ENCODE peak calls at places on chromosomes 11 and 22, in four cellular contexts. A is BJ, G is testis, O is cardiac muscle cell. F is an unnamed sample.

GRCh38 chr11:134100171-134100570 is 31.3 kb downstream of the JAM3 start:
- DNase-seq in A (no peak), G (no peak), O (no peak), F (no peak)

GRCh38 chr11:75320643-75321042 is 30.8 kb downstream of the ARRB1 start:
- DNase-seq in A (no peak), G (no peak), O (no peak), F (no peak)

GRCh38 chr11:128420943-128421342 is 166.4 kb downstream of the ETS1 start:
- DNase-seq in A (peak), G (no peak), O (no peak), F (no peak)

GRCh38 chr22:43470218-43470617 is 58.4 kb downstream of the MPPED1 start:
- DNase-seq in A (no peak), G (no peak), O (no peak), F (no peak)

GRCh38 chr11:12792590-12792989 is 118.4 kb downstream of the TEAD1 start:
- DNase-seq in A (no peak), G (no peak), O (no peak), F (no peak)

GRCh38 chr11:119843760-119844330 is 114.8 kb upstream of the NECTIN1 start:
- DNase-seq in A (no peak), G (no peak), O (no peak), F (no peak)

GRCh38 chr11:2702771-2703486 is 3.1 kb upstream of the KCNQ1OT1 start:
- DNase-seq in A (no peak), G (no peak), O (no peak), F (no peak)

GRCh38 chr22:32811788-32812187 is 10.3 kb downstream of the TIMP3 start:
- DNase-seq in A (no peak), G (no peak), O (no peak), F (no peak)

GRCh38 chr11:1739576-1739975 is 10.8 kb downstream of the IFITM10 start:
- DNase-seq in A (no peak), G (no peak), O (no peak), F (no peak)

GRCh38 chr11:59062602-59063529 is 23.2 kb upstream of the GLYATL1B start:
- DNase-seq in A (no peak), G (peak), O (no peak), F (no peak)

DNA sequence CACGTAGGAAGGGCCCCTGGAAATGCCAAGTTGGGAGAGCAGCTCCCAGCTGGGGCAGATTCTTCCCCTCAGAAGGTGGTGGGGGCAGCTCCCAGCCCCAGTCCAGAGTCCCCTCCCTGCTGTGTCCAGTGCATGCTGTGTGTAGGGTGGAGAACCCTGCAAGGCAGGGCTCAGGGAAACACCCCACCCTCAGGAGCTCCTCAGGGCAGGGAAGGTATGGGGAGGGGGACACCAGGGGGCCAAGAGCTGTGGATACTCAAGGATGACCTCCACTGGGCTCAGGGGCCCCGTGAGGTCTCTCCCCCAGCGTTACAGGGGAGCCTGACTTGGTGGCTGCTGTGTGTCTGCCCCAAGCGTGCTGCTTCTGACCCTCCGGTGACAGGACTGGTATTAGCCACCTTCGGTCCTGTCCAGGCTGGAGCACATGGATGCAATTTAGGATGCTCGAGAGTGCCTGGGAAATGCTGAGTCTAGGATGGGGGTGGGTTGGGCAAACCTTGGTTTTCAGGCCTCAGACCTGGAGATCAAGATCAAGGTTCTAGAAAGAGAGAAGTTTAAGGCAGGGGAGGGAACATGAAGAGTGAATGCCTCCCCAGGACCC is 16.1 kb upstream of the CABP7 start:
- DNase-seq in A (no peak), G (no peak), O (no peak), F (no peak)
- H3K4me3 ChIP-seq in A (no peak), G (no peak), O (no peak), F (no peak)

GRCh38 chr11:8573750-8574149 is 20.3 kb downstream of the STK33 start:
- DNase-seq in A (no peak), G (no peak), O (no peak), F (no peak)
- H3K4me3 ChIP-seq in A (no peak), G (no peak), O (no peak), F (no peak)

GRCh38 chr11:106470230-106470629 is 392.8 kb downstream of the AASDHPPT start:
- DNase-seq in A (no peak), G (no peak), O (no peak), F (no peak)

GRCh38 chr11:106468531-106468930 is 391.1 kb downstream of the AASDHPPT start:
- DNase-seq in A (no peak), G (no peak), O (no peak), F (no peak)

GRCh38 chr11:106466441-106467190 is 389.2 kb downstream of the AASDHPPT start:
- DNase-seq in A (no peak), G (no peak), O (no peak), F (no peak)

GRCh38 chr11:106467486-106467885 is 390.0 kb downstream of the AASDHPPT start:
- DNase-seq in A (no peak), G (no peak), O (no peak), F (no peak)

DNA sequence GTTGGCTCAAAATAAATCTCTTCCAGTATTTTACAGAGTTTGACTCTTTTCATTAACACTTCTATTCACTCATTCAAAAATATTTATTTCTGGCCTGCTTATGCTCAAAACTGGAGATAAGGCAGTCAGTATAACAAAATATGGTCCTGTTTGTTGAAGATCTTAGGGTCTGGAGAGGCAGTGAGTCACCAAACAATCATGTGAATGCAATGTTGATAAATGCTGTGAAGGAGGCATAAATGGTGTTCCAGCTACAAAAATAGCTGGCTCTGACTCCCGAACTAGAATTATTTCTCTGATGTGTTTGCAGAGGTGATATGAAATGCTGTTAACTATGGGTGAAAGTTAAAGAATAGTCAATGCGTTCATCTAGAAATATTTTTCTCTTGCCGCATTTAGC is 390.6 kb downstream of the AASDHPPT start:
- DNase-seq in A (no peak), G (no peak), O (no peak), F (no peak)
- H3K4me3 ChIP-seq in A (no peak), G (no peak), O (no peak), F (no peak)

GRCh38 chr22:22197993-22198402 is 46.6 kb upstream of the VPREB1 start:
- DNase-seq in A (no peak), G (no peak), O (no peak), F (no peak)
- H3K4me3 ChIP-seq in A (no peak), G (no peak), O (no peak), F (no peak)

GRCh38 chr22:25420471-25420924 is 144.0 kb upstream of the GRK3 start:
- DNase-seq in A (no peak), G (no peak), O (no peak), F (no peak)
- H3K4me3 ChIP-seq in A (no peak), G (peak), O (peak), F (peak)

DNA sequence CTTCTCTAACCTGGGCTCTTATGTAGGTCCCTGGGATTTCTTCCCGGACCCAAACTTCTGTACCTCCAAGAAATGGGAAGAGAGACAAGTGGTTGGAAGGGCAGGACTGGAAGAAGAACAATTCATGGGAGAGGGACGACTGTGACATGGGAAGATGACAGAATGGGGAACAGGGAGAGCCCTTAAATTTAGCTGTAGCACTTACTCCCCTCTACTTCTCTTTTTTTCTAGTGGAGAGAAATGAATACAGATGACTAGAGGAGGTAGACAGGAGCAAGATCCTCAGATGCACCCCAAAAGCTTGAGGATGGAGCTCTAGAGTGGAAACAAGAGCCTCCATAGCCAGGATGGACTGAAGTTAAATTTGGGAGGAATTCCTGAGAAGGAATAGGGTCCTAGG is 2.3 kb downstream of the RHOG start:
- DNase-seq in A (no peak), G (no peak), O (no peak), F (no peak)
- H3K4me3 ChIP-seq in A (no peak), G (no peak), O (no peak), F (peak)

GRCh38 chr22:46081831-46082210 is 68.5 kb upstream of the PPARA start:
- DNase-seq in A (no peak), G (peak), O (no peak), F (peak)

GRCh38 chr22:46079093-46079860 is 71.0 kb upstream of the PPARA start:
- DNase-seq in A (no peak), G (peak), O (no peak), F (peak)

GRCh38 chr22:46081036-46081830 is 69.1 kb upstream of the PPARA start:
- DNase-seq in A (no peak), G (peak), O (no peak), F (peak)

GRCh38 chr22:46078241-46079092 is 71.9 kb upstream of the PPARA start:
- DNase-seq in A (no peak), G (peak), O (no peak), F (peak)

GRCh38 chr22:46079861-46080821 is 70.2 kb upstream of the PPARA start:
- DNase-seq in A (no peak), G (peak), O (no peak), F (peak)
- H3K4me3 ChIP-seq in A (peak), G (peak), O (no peak), F (peak)

GRCh38 chr11:63841554-63841953 is 2.6 kb downstream of the MARK2 start:
- DNase-seq in A (no peak), G (no peak), O (no peak), F (no peak)
- H3K4me3 ChIP-seq in A (peak), G (no peak), O (peak), F (peak)

F was measured in stomach.